ENCODE peak calls at places on chromosome 4, in five cellular contexts. One of them, this sample, is unnamed.

GRCh38 chr4:94909645-94910044 is 151.9 kb downstream of the BMPR1B start:
- DNase-seq in fibroblast of lung: peak
- DNase-seq in colonic mucosa: no peak
- DNase-seq in GM06990: no peak
- DNase-seq in WERI-Rb-1: no peak
- DNase-seq in this sample: no peak

GRCh38 chr4:124135409-124135813 is 577.1 kb downstream of the ANKRD50 start:
- DNase-seq in GM06990: no peak
- DNase-seq in colonic mucosa: no peak
- DNase-seq in WERI-Rb-1: no peak
- DNase-seq in fibroblast of lung: peak
- DNase-seq in this sample: no peak

GRCh38 chr4:107719211-107719926 is 665 bp downstream of the PAPSS1 start:
- DNase-seq in GM06990: no peak
- DNase-seq in fibroblast of lung: peak
- DNase-seq in colonic mucosa: no peak
- DNase-seq in WERI-Rb-1: no peak
- DNase-seq in this sample: no peak

GRCh38 chr4:129264008-129264657 is 168.2 kb downstream of the C4orf33 start:
- DNase-seq in WERI-Rb-1: no peak
- DNase-seq in fibroblast of lung: no peak
- DNase-seq in colonic mucosa: no peak
- DNase-seq in GM06990: peak
- DNase-seq in this sample: no peak

GRCh38 chr4:76753814-76754213 is 144.1 kb downstream of the SOWAHB start:
- DNase-seq in WERI-Rb-1: no peak
- DNase-seq in colonic mucosa: no peak
- DNase-seq in GM06990: no peak
- DNase-seq in fibroblast of lung: peak
- DNase-seq in this sample: no peak

GRCh38 chr4:141922224-141922623 is 285.8 kb downstream of the IL15 start:
- DNase-seq in WERI-Rb-1: no peak
- DNase-seq in fibroblast of lung: peak
- DNase-seq in colonic mucosa: no peak
- DNase-seq in GM06990: no peak
- DNase-seq in this sample: no peak

GRCh38 chr4:110735691-110736090 is 112.8 kb upstream of the PITX2 start:
- DNase-seq in fibroblast of lung: no peak
- DNase-seq in WERI-Rb-1: no peak
- DNase-seq in colonic mucosa: no peak
- DNase-seq in GM06990: no peak
- DNase-seq in this sample: no peak

GRCh38 chr4:24103434-24104168 is 213.8 kb upstream of the PPARGC1A start:
- DNase-seq in GM06990: no peak
- DNase-seq in WERI-Rb-1: no peak
- DNase-seq in colonic mucosa: no peak
- DNase-seq in fibroblast of lung: peak
- DNase-seq in this sample: no peak

GRCh38 chr4:40662962-40663604 is 33.4 kb upstream of the RBM47 start:
- DNase-seq in colonic mucosa: no peak
- DNase-seq in GM06990: no peak
- DNase-seq in fibroblast of lung: peak
- DNase-seq in WERI-Rb-1: no peak
- DNase-seq in this sample: no peak

GRCh38 chr4:177473991-177474390 is 31.8 kb upstream of the AGA start:
- DNase-seq in GM06990: no peak
- DNase-seq in colonic mucosa: no peak
- DNase-seq in fibroblast of lung: no peak
- DNase-seq in WERI-Rb-1: no peak
- DNase-seq in this sample: no peak

GRCh38 chr4:166421556-166422156 is 548.6 kb downstream of the TLL1 start:
- DNase-seq in fibroblast of lung: peak
- DNase-seq in GM06990: no peak
- DNase-seq in colonic mucosa: no peak
- DNase-seq in WERI-Rb-1: no peak
- DNase-seq in this sample: no peak

GRCh38 chr4:100340534-100341364 is 150.5 kb upstream of the DDIT4L start:
- DNase-seq in colonic mucosa: no peak
- DNase-seq in GM06990: no peak
- DNase-seq in WERI-Rb-1: no peak
- DNase-seq in fibroblast of lung: peak
- DNase-seq in this sample: no peak

GRCh38 chr4:104726002-104726401 is 231.3 kb upstream of the CXXC4 start:
- DNase-seq in colonic mucosa: no peak
- DNase-seq in GM06990: no peak
- DNase-seq in WERI-Rb-1: no peak
- DNase-seq in fibroblast of lung: no peak
- DNase-seq in this sample: no peak

GRCh38 chr4:138710297-138710696 is 305.3 kb upstream of the NOCT start:
- DNase-seq in GM06990: no peak
- DNase-seq in fibroblast of lung: no peak
- DNase-seq in WERI-Rb-1: no peak
- DNase-seq in colonic mucosa: no peak
- DNase-seq in this sample: no peak

GRCh38 chr4:13977755-13978154 is 350.2 kb upstream of the BOD1L1 start:
- DNase-seq in colonic mucosa: no peak
- DNase-seq in WERI-Rb-1: no peak
- DNase-seq in GM06990: no peak
- DNase-seq in fibroblast of lung: no peak
- DNase-seq in this sample: no peak

GRCh38 chr4:121824171-121824527 is 466 bp upstream of the CCNA2 start:
- DNase-seq in colonic mucosa: no peak
- DNase-seq in GM06990: no peak
- DNase-seq in fibroblast of lung: no peak
- DNase-seq in WERI-Rb-1: no peak
- DNase-seq in this sample: no peak

GRCh38 chr4:182918044-182918607 is 940 bp upstream of the DCTD start:
- DNase-seq in fibroblast of lung: no peak
- DNase-seq in WERI-Rb-1: no peak
- DNase-seq in GM06990: no peak
- DNase-seq in colonic mucosa: no peak
- DNase-seq in this sample: no peak

GRCh38 chr4:159487284-159487747 is 384.4 kb downstream of the RAPGEF2 start:
- DNase-seq in fibroblast of lung: peak
- DNase-seq in GM06990: peak
- DNase-seq in colonic mucosa: peak
- DNase-seq in WERI-Rb-1: peak
- DNase-seq in this sample: no peak

GRCh38 chr4:134154097-134154496 is 47.5 kb downstream of the PABPC4L start:
- DNase-seq in GM06990: no peak
- DNase-seq in WERI-Rb-1: no peak
- DNase-seq in colonic mucosa: no peak
- DNase-seq in fibroblast of lung: no peak
- DNase-seq in this sample: no peak

GRCh38 chr4:141041021-141041476 is 92.2 kb downstream of the RNF150 start:
- DNase-seq in colonic mucosa: no peak
- DNase-seq in WERI-Rb-1: no peak
- DNase-seq in GM06990: no peak
- DNase-seq in fibroblast of lung: peak
- DNase-seq in this sample: no peak

GRCh38 chr4:34157546-34157945 is 2086.8 kb downstream of the ARAP2 start:
- DNase-seq in colonic mucosa: no peak
- DNase-seq in fibroblast of lung: peak
- DNase-seq in GM06990: no peak
- DNase-seq in WERI-Rb-1: no peak
- DNase-seq in this sample: no peak

GRCh38 chr4:16439003-16439402 is 212.7 kb upstream of the TAPT1 start:
- DNase-seq in fibroblast of lung: peak
- DNase-seq in WERI-Rb-1: no peak
- DNase-seq in colonic mucosa: no peak
- DNase-seq in GM06990: no peak
- DNase-seq in this sample: no peak

GRCh38 chr4:108399610-108400265 is 220.6 kb upstream of the RPL34 start:
- DNase-seq in fibroblast of lung: no peak
- DNase-seq in colonic mucosa: no peak
- DNase-seq in WERI-Rb-1: no peak
- DNase-seq in GM06990: no peak
- DNase-seq in this sample: no peak

GRCh38 chr4:81211956-81212355 is 3.1 kb downstream of the PRKG2 start:
- DNase-seq in fibroblast of lung: no peak
- DNase-seq in colonic mucosa: no peak
- DNase-seq in WERI-Rb-1: no peak
- DNase-seq in GM06990: no peak
- DNase-seq in this sample: no peak

GRCh38 chr4:100061835-100062234 is 111.8 kb upstream of the H2AZ1 start:
- DNase-seq in colonic mucosa: no peak
- DNase-seq in WERI-Rb-1: no peak
- DNase-seq in fibroblast of lung: peak
- DNase-seq in GM06990: no peak
- DNase-seq in this sample: no peak

GRCh38 chr4:176875441-176875930 is 82.8 kb upstream of the VEGFC start:
- DNase-seq in GM06990: no peak
- DNase-seq in WERI-Rb-1: no peak
- DNase-seq in colonic mucosa: no peak
- DNase-seq in fibroblast of lung: no peak
- DNase-seq in this sample: no peak

GRCh38 chr4:93788712-93789111 is 39.8 kb upstream of the ATOH1 start:
- DNase-seq in WERI-Rb-1: peak
- DNase-seq in GM06990: no peak
- DNase-seq in colonic mucosa: no peak
- DNase-seq in fibroblast of lung: no peak
- DNase-seq in this sample: no peak

GRCh38 chr4:55214172-55214571 is 88.8 kb upstream of the KDR start:
- DNase-seq in GM06990: no peak
- DNase-seq in colonic mucosa: no peak
- DNase-seq in fibroblast of lung: no peak
- DNase-seq in WERI-Rb-1: no peak
- DNase-seq in this sample: no peak

GRCh38 chr4:72779256-72779655 is 210.2 kb upstream of the ADAMTS3 start:
- DNase-seq in colonic mucosa: no peak
- DNase-seq in fibroblast of lung: peak
- DNase-seq in WERI-Rb-1: no peak
- DNase-seq in GM06990: no peak
- DNase-seq in this sample: no peak

GRCh38 chr4:88719381-88719780 is 21.8 kb upstream of the NAP1L5 start:
- DNase-seq in WERI-Rb-1: no peak
- DNase-seq in GM06990: no peak
- DNase-seq in colonic mucosa: no peak
- DNase-seq in fibroblast of lung: no peak
- DNase-seq in this sample: no peak

GRCh38 chr4:114005569-114006442 is 26.4 kb upstream of the ARSJ start:
- DNase-seq in GM06990: no peak
- DNase-seq in colonic mucosa: no peak
- DNase-seq in WERI-Rb-1: no peak
- DNase-seq in fibroblast of lung: peak
- DNase-seq in this sample: no peak

GRCh38 chr4:188396037-188396436 is 256.8 kb downstream of the TRIML1 start:
- DNase-seq in colonic mucosa: no peak
- DNase-seq in GM06990: no peak
- DNase-seq in fibroblast of lung: no peak
- DNase-seq in WERI-Rb-1: no peak
- DNase-seq in this sample: no peak

GRCh38 chr4:2042207-2042946 is 16.8 kb upstream of the NAT8L start:
- DNase-seq in GM06990: peak
- DNase-seq in fibroblast of lung: no peak
- DNase-seq in colonic mucosa: peak
- DNase-seq in WERI-Rb-1: peak
- DNase-seq in this sample: no peak

DNA sequence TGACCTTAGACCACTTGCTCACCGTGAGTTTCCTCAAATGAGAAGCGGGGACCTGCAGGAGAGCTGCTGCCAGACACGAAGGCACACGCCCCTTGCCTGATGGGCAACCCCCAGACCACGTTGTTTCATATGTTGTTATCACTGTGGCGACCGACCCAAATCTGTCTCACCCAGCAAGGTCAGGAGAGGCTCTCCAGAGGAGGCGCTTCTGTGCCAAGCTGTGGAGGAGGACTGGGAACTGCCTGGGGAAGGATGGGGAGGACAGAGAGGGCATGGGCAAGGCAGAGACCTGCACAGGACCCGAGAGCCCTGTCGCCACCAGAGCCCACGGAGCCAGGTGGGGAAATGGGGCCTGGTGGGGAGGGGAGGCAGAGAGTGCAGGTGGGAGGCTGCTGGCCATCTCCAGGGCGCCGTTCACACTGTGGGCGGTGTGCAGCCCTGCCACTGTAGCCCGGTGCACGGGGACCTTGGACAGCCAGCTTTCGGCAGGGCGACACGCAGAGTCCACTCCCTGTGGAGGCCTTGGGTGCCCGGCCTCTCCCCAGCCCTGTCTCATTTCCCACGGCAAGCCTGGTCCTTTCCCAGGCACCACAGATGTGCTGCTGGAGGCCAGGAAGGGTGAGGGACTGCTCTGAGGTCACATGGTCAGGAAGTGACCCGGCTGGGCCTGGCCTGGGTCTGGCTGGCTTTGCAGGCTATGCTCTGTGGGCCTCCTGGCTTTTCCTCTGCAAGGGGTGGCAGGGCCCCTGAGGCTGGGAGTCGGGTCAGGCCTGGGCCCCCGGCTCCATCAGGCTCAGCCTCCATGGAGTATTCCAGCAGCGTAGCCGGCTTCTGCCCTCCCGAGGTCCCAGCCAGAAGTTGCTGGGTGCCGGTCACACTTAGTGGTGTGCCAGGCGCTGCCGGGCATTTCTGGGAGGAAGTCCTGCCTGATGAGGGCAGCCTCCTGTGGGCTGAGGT is 3.2 kb downstream of the HTRA3 start:
- DNase-seq in colonic mucosa: no peak
- DNase-seq in GM06990: no peak
- DNase-seq in fibroblast of lung: no peak
- DNase-seq in WERI-Rb-1: no peak
- DNase-seq in this sample: no peak
- H3K4me3 ChIP-seq in colonic mucosa: no peak
- H3K4me3 ChIP-seq in GM06990: no peak
- H3K4me3 ChIP-seq in fibroblast of lung: no peak
- H3K4me3 ChIP-seq in WERI-Rb-1: no peak
- H3K4me3 ChIP-seq in this sample: peak

GRCh38 chr4:36332782-36333131 is 51.3 kb downstream of the DTHD1 start:
- DNase-seq in fibroblast of lung: no peak
- DNase-seq in WERI-Rb-1: no peak
- DNase-seq in GM06990: peak
- DNase-seq in colonic mucosa: no peak
- DNase-seq in this sample: no peak
- H3K4me3 ChIP-seq in fibroblast of lung: no peak
- H3K4me3 ChIP-seq in WERI-Rb-1: no peak
- H3K4me3 ChIP-seq in GM06990: no peak
- H3K4me3 ChIP-seq in colonic mucosa: no peak
- H3K4me3 ChIP-seq in this sample: no peak

DNA sequence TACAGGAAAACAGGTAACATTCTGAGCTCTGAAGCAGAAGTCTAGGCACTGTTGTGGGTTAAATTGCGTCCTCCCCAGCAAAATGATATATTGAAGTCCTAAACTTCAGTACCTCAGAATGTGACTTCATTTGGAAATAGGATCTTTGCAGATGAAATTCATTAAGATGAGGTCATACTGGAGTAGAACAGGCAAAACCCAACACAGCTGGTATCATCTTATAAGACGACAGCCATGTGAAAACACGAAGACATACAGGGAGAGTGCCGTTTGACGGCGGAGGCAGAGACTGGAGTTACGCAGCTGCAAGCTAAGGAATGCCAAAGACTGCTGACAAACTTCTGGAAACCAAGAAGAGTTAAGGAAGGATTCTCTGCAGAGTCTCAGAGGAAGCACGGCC is 241.6 kb downstream of the MAML3 start:
- DNase-seq in fibroblast of lung: no peak
- DNase-seq in GM06990: no peak
- DNase-seq in colonic mucosa: no peak
- DNase-seq in WERI-Rb-1: no peak
- DNase-seq in this sample: no peak
- H3K4me3 ChIP-seq in fibroblast of lung: no peak
- H3K4me3 ChIP-seq in GM06990: no peak
- H3K4me3 ChIP-seq in colonic mucosa: no peak
- H3K4me3 ChIP-seq in WERI-Rb-1: no peak
- H3K4me3 ChIP-seq in this sample: no peak

GRCh38 chr4:147772459-147772969 is 40.6 kb downstream of the ARHGAP10 start:
- DNase-seq in colonic mucosa: no peak
- DNase-seq in GM06990: no peak
- DNase-seq in fibroblast of lung: peak
- DNase-seq in WERI-Rb-1: peak
- DNase-seq in this sample: no peak
- H3K4me3 ChIP-seq in colonic mucosa: no peak
- H3K4me3 ChIP-seq in GM06990: no peak
- H3K4me3 ChIP-seq in fibroblast of lung: no peak
- H3K4me3 ChIP-seq in WERI-Rb-1: no peak
- H3K4me3 ChIP-seq in this sample: no peak